ENCODE peak calls at places on chromosomes 13 and 19, in nine cellular contexts. One of them, this sample, is unnamed.

GRCh38 chr13:47679391-47679790 is 321.7 kb downstream of the SUCLA2 start:
- DNase-seq in IMR-90: peak; percentile 59
- DNase-seq in breast epithelium: no peak
- DNase-seq in A549: no peak
- DNase-seq in NB4: no peak
- DNase-seq in esophagus squamous epithelium: no peak
- DNase-seq in Peyer's patch: no peak
- DNase-seq in spleen: no peak
- DNase-seq in uterus: no peak
- DNase-seq in this sample: no peak

GRCh38 chr13:75226092-75226491 is 255.9 kb downstream of the TBC1D4 start:
- DNase-seq in IMR-90: no peak
- DNase-seq in breast epithelium: no peak
- DNase-seq in A549: no peak
- DNase-seq in NB4: no peak
- DNase-seq in esophagus squamous epithelium: no peak
- DNase-seq in Peyer's patch: no peak
- DNase-seq in spleen: no peak
- DNase-seq in uterus: no peak
- DNase-seq in this sample: peak; percentile 29

GRCh38 chr13:45949161-45949560 is 97.6 kb upstream of the SIAH3 start:
- DNase-seq in IMR-90: peak; percentile 43
- DNase-seq in breast epithelium: no peak
- DNase-seq in A549: no peak
- DNase-seq in NB4: no peak
- DNase-seq in esophagus squamous epithelium: no peak
- DNase-seq in Peyer's patch: no peak
- DNase-seq in spleen: no peak
- DNase-seq in uterus: no peak
- DNase-seq in this sample: no peak

GRCh38 chr19:45442927-45443461 is 19.3 kb upstream of the ERCC1 start:
- DNase-seq in IMR-90: peak; percentile 59
- DNase-seq in breast epithelium: no peak
- DNase-seq in A549: no peak
- DNase-seq in NB4: peak; percentile 96
- DNase-seq in esophagus squamous epithelium: no peak
- DNase-seq in Peyer's patch: peak; percentile 69
- DNase-seq in spleen: peak; percentile 84
- DNase-seq in uterus: peak; percentile 61
- DNase-seq in this sample: no peak

GRCh38 chr19:5090780-5091575 is 122.1 kb downstream of the KDM4B start:
- DNase-seq in IMR-90: peak; percentile 15
- DNase-seq in breast epithelium: no peak
- DNase-seq in A549: no peak
- DNase-seq in NB4: peak; percentile 15
- DNase-seq in esophagus squamous epithelium: no peak
- DNase-seq in Peyer's patch: no peak
- DNase-seq in spleen: no peak
- DNase-seq in uterus: peak; percentile 40
- DNase-seq in this sample: no peak

GRCh38 chr19:4379383-4380253 is 20.7 kb downstream of the SH3GL1 start:
- DNase-seq in IMR-90: peak; percentile 59
- DNase-seq in breast epithelium: no peak
- DNase-seq in A549: peak; percentile 27
- DNase-seq in NB4: no peak
- DNase-seq in esophagus squamous epithelium: no peak
- DNase-seq in Peyer's patch: peak; percentile 75
- DNase-seq in spleen: peak; percentile 87
- DNase-seq in uterus: peak; percentile 28
- DNase-seq in this sample: peak; percentile 85

GRCh38 chr13:50080856-50081105 is 65.5 kb downstream of the KCNRG start:
- DNase-seq in IMR-90: peak; percentile 27
- DNase-seq in breast epithelium: no peak
- DNase-seq in A549: no peak
- DNase-seq in NB4: no peak
- DNase-seq in esophagus squamous epithelium: no peak
- DNase-seq in Peyer's patch: no peak
- DNase-seq in spleen: no peak
- DNase-seq in uterus: no peak
- DNase-seq in this sample: no peak

GRCh38 chr19:15779756-15780476 is 7.5 kb upstream of the OR10H5 start:
- DNase-seq in IMR-90: no peak
- DNase-seq in breast epithelium: peak; percentile 60
- DNase-seq in A549: no peak
- DNase-seq in NB4: no peak
- DNase-seq in esophagus squamous epithelium: no peak
- DNase-seq in Peyer's patch: no peak
- DNase-seq in spleen: no peak
- DNase-seq in uterus: peak; percentile 81
- DNase-seq in this sample: peak; percentile 40

GRCh38 chr19:574658-575526 is 2.5 kb downstream of the BSG start:
- DNase-seq in IMR-90: peak; percentile 59
- DNase-seq in breast epithelium: no peak
- DNase-seq in A549: no peak
- DNase-seq in NB4: peak; percentile 54
- DNase-seq in esophagus squamous epithelium: no peak
- DNase-seq in Peyer's patch: peak; percentile 49
- DNase-seq in spleen: no peak
- DNase-seq in uterus: no peak
- DNase-seq in this sample: no peak

GRCh38 chr19:575527-576506 is 3.4 kb downstream of the BSG start:
- DNase-seq in IMR-90: peak; percentile 37
- DNase-seq in breast epithelium: no peak
- DNase-seq in A549: no peak
- DNase-seq in NB4: peak; percentile 29
- DNase-seq in esophagus squamous epithelium: no peak
- DNase-seq in Peyer's patch: no peak
- DNase-seq in spleen: no peak
- DNase-seq in uterus: peak; percentile 62
- DNase-seq in this sample: peak; percentile 93

GRCh38 chr19:577439-578392 is 5.3 kb downstream of the BSG start:
- DNase-seq in IMR-90: no peak
- DNase-seq in breast epithelium: no peak
- DNase-seq in A549: no peak
- DNase-seq in NB4: no peak
- DNase-seq in esophagus squamous epithelium: no peak
- DNase-seq in Peyer's patch: no peak
- DNase-seq in spleen: no peak
- DNase-seq in uterus: no peak
- DNase-seq in this sample: no peak

GRCh38 chr19:579111-579841 is 6.9 kb downstream of the BSG start:
- DNase-seq in IMR-90: no peak
- DNase-seq in breast epithelium: no peak
- DNase-seq in A549: no peak
- DNase-seq in NB4: no peak
- DNase-seq in esophagus squamous epithelium: no peak
- DNase-seq in Peyer's patch: no peak
- DNase-seq in spleen: no peak
- DNase-seq in uterus: no peak
- DNase-seq in this sample: no peak

GRCh38 chr19:576768-577438 is 4.5 kb downstream of the BSG start:
- DNase-seq in IMR-90: no peak
- DNase-seq in breast epithelium: no peak
- DNase-seq in A549: no peak
- DNase-seq in NB4: no peak
- DNase-seq in esophagus squamous epithelium: no peak
- DNase-seq in Peyer's patch: no peak
- DNase-seq in spleen: no peak
- DNase-seq in uterus: no peak
- DNase-seq in this sample: no peak
- TF ChIP-seq POLR2A in IMR-90: no peak
- TF ChIP-seq POLR2A in breast epithelium: no peak
- TF ChIP-seq POLR2A in A549: no peak
- TF ChIP-seq POLR2A in NB4: no peak
- TF ChIP-seq POLR2A in esophagus squamous epithelium: no peak
- TF ChIP-seq POLR2A in Peyer's patch: no peak
- TF ChIP-seq POLR2A in spleen: no peak
- TF ChIP-seq POLR2A in uterus: no peak
- TF ChIP-seq POLR2A in this sample: no peak

GRCh38 chr19:18429717-18430416 is 8.1 kb downstream of the ISYNA1 start:
- DNase-seq in IMR-90: no peak
- DNase-seq in breast epithelium: no peak
- DNase-seq in A549: no peak
- DNase-seq in NB4: peak; percentile 71
- DNase-seq in esophagus squamous epithelium: no peak
- DNase-seq in Peyer's patch: no peak
- DNase-seq in spleen: no peak
- DNase-seq in uterus: peak; percentile 49
- DNase-seq in this sample: no peak

GRCh38 chr19:18432275-18433038 is 5.5 kb downstream of the ISYNA1 start:
- DNase-seq in IMR-90: no peak
- DNase-seq in breast epithelium: no peak
- DNase-seq in A549: no peak
- DNase-seq in NB4: no peak
- DNase-seq in esophagus squamous epithelium: no peak
- DNase-seq in Peyer's patch: no peak
- DNase-seq in spleen: no peak
- DNase-seq in uterus: peak; percentile 47
- DNase-seq in this sample: no peak

GRCh38 chr19:18430417-18431144 is 7.4 kb downstream of the ISYNA1 start:
- DNase-seq in IMR-90: no peak
- DNase-seq in breast epithelium: no peak
- DNase-seq in A549: no peak
- DNase-seq in NB4: no peak
- DNase-seq in esophagus squamous epithelium: no peak
- DNase-seq in Peyer's patch: no peak
- DNase-seq in spleen: no peak
- DNase-seq in uterus: peak; percentile 39
- DNase-seq in this sample: no peak

GRCh38 chr19:18433039-18433691 is 4.8 kb downstream of the ISYNA1 start:
- DNase-seq in IMR-90: no peak
- DNase-seq in breast epithelium: no peak
- DNase-seq in A549: no peak
- DNase-seq in NB4: no peak
- DNase-seq in esophagus squamous epithelium: no peak
- DNase-seq in Peyer's patch: peak; percentile 66
- DNase-seq in spleen: peak; percentile 92
- DNase-seq in uterus: peak; percentile 53
- DNase-seq in this sample: no peak

DNA sequence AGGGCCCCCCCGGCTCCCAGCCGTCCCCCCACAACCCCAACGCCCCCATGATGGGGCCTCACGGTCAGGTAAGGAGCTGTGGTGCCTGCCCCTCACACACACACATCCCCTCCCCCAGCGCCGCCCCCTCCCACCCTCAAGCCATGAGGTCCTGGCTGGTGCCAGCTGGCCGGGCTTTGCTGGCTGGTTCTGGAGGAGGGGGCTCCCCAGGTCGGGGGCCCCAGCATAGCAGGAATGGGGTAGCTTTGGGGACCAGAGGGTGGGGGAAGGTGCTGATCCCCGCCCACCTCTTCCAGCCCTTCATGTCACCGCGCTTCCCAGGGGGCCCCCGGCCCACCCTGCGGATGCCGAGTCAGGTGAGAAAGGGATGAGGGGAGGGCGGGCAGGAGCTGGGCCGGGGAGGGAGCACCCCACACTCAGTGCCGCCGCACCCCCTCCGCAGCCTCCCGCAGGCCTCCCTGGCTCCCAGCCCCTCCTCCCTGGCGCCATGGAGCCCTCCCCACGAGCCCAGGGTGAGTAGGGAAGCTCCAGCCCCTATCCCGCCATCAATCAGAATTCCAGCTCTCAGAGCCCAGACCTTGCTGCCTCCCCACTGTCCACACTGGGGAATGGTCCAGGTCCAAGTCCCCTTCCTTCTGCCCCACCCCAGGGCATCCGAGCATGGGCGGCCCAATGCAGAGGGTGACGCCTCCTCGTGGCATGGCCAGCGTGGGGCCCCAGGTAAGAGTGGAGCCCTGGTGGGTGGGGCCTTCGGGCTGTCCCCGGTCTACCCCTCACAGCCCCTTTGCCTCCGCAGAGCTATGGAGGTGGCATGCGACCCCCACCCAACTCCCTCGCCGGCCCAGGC is 6.4 kb downstream of the ISYNA1 start:
- DNase-seq in IMR-90: no peak
- DNase-seq in breast epithelium: no peak
- DNase-seq in A549: no peak
- DNase-seq in NB4: peak; percentile 6
- DNase-seq in esophagus squamous epithelium: no peak
- DNase-seq in Peyer's patch: no peak
- DNase-seq in spleen: peak; percentile 81
- DNase-seq in uterus: no peak
- DNase-seq in this sample: no peak
- TF ChIP-seq POLR2A in IMR-90: no peak
- TF ChIP-seq POLR2A in breast epithelium: no peak
- TF ChIP-seq POLR2A in A549: no peak
- TF ChIP-seq POLR2A in NB4: no peak
- TF ChIP-seq POLR2A in esophagus squamous epithelium: no peak
- TF ChIP-seq POLR2A in Peyer's patch: no peak
- TF ChIP-seq POLR2A in spleen: no peak
- TF ChIP-seq POLR2A in uterus: no peak
- TF ChIP-seq POLR2A in this sample: no peak

DNA sequence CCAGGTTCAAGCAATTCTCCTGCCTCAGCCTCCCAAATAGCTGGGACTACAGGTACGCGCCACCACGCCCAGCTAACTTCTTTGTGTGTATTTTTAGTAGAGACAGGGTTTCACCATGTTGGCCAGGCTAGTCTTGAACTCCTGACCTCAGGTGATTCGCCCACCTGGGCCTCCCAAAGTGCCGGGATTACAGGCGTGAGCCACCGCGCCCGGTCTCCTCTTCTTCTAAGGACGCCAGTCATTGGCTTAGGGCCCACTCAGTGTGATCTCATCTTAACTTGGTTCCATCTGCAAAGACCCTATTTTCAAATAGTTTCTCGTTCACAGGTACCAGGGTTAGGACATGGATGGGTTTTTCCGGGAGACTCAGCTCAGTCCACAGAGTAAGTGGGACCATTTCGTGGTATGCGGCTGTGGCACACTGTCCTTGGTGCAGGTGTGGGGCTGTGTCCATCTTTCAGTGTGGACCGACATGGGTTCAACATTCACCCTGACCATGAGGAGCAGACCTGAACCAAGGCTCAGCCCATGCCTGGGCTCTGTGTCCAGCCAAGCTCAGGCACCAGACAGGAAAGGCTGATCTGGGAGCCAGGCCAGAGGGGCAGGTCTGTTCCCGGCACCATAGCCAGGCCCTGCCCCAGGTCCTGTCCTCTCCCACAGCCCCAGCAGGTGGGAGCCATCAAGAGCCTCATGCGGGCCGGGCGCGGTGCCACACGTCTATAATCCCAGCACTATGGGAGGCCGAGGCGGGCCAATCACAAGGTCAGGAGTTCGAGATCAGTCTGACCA is 2.8 kb upstream of the MKNK2 start:
- DNase-seq in IMR-90: peak; percentile 23
- DNase-seq in breast epithelium: no peak
- DNase-seq in A549: no peak
- DNase-seq in NB4: no peak
- DNase-seq in esophagus squamous epithelium: no peak
- DNase-seq in Peyer's patch: no peak
- DNase-seq in spleen: peak; percentile 89
- DNase-seq in uterus: peak; percentile 89
- DNase-seq in this sample: no peak
- TF ChIP-seq POLR2A in IMR-90: no peak
- TF ChIP-seq POLR2A in breast epithelium: no peak
- TF ChIP-seq POLR2A in A549: no peak
- TF ChIP-seq POLR2A in NB4: no peak
- TF ChIP-seq POLR2A in esophagus squamous epithelium: no peak
- TF ChIP-seq POLR2A in Peyer's patch: no peak
- TF ChIP-seq POLR2A in spleen: no peak
- TF ChIP-seq POLR2A in uterus: peak; percentile 14
- TF ChIP-seq POLR2A in this sample: no peak

DNA sequence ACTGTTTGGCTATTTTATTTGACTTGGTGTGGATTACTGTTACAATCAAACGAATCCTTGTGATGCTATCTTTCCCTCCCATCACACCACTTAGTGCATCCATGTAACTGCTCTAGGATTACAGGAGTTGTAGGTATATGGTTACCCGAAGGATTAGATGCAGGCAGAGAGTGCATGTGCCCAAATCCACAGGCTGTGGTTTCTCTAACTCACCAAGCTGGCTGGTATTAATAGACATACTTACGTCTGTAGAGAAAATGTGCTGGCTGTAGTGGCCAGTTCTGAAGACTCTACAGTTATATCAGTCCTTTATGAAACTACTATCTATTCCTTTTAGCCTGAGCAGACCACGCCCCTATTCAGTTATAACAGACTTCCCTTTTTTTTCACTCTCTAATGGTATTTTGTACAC is 1.1 kb upstream of the HMGB1 start:
- DNase-seq in IMR-90: peak; percentile 20
- DNase-seq in breast epithelium: no peak
- DNase-seq in A549: no peak
- DNase-seq in NB4: peak; percentile 87
- DNase-seq in esophagus squamous epithelium: no peak
- DNase-seq in Peyer's patch: no peak
- DNase-seq in spleen: no peak
- DNase-seq in uterus: no peak
- DNase-seq in this sample: no peak
- TF ChIP-seq POLR2A in IMR-90: no peak
- TF ChIP-seq POLR2A in breast epithelium: no peak
- TF ChIP-seq POLR2A in A549: no peak
- TF ChIP-seq POLR2A in NB4: peak; percentile 86
- TF ChIP-seq POLR2A in esophagus squamous epithelium: no peak
- TF ChIP-seq POLR2A in Peyer's patch: no peak
- TF ChIP-seq POLR2A in spleen: no peak
- TF ChIP-seq POLR2A in uterus: no peak
- TF ChIP-seq POLR2A in this sample: no peak